ENCODE peak calls at places on chromosomes 12 and 14, in seven cellular contexts. X, Z, W, F, D, M and G are unnamed samples.

GRCh38 chr14:52825085-52825484 is 33.7 kb upstream of the GNPNAT1 start:
- DNase-seq in X (no peak), Z (no peak), W (no peak), F (no peak), D (no peak), M (no peak), G (no peak)

GRCh38 chr12:64860446-64860998 is 36.1 kb downstream of the TBC1D30 start:
- DNase-seq in X (no peak), Z (no peak), W (no peak), F (no peak), D (no peak), M (no peak), G (no peak)

GRCh38 chr12:81167694-81168093 is 89.8 kb downstream of the ACSS3 start:
- DNase-seq in X (no peak), Z (no peak), W (peak), F (no peak), D (peak), M (no peak), G (no peak)

GRCh38 chr12:83016226-83016835 is 329.6 kb downstream of the TMTC2 start:
- DNase-seq in X (peak), Z (peak), W (no peak), F (peak), D (peak), M (no peak), G (peak)

GRCh38 chr14:64422006-64422405 is 33.9 kb downstream of the MTHFD1 start:
- DNase-seq in X (no peak), Z (no peak), W (no peak), F (no peak), D (no peak), M (no peak), G (no peak)

GRCh38 chr12:70795608-70796007 is 124.9 kb downstream of the PTPRR start:
- DNase-seq in X (no peak), Z (no peak), W (no peak), F (no peak), D (no peak), M (no peak), G (no peak)

GRCh38 chr12:93895096-93895460 is 217.9 kb downstream of the CRADD start:
- DNase-seq in X (no peak), Z (no peak), W (no peak), F (no peak), D (no peak), M (no peak), G (peak)

GRCh38 chr14:51963164-51963733 is 26.1 kb upstream of the RTRAF start:
- DNase-seq in X (no peak), Z (no peak), W (no peak), F (no peak), D (peak), M (no peak), G (peak)

GRCh38 chr12:87982208-87982607 is 47.0 kb downstream of the C12orf50 start:
- DNase-seq in X (no peak), Z (peak), W (no peak), F (no peak), D (peak), M (no peak), G (no peak)

GRCh38 chr14:73623504-73623903 is 11.2 kb downstream of the ACOT6 start:
- DNase-seq in X (no peak), Z (no peak), W (peak), F (no peak), D (no peak), M (no peak), G (no peak)

GRCh38 chr14:24392327-24393098 is 6.3 kb upstream of the NYNRIN start:
- DNase-seq in X (no peak), Z (no peak), W (no peak), F (peak), D (peak), M (no peak), G (no peak)

GRCh38 chr12:124248862-124249825 is 45.7 kb upstream of the RFLNA start:
- DNase-seq in X (no peak), Z (no peak), W (no peak), F (no peak), D (no peak), M (no peak), G (no peak)

GRCh38 chr12:79115743-79116142 is 251.2 kb downstream of the SYT1 start:
- DNase-seq in X (no peak), Z (no peak), W (no peak), F (no peak), D (no peak), M (no peak), G (no peak)

GRCh38 chr12:129200576-129200975 is 347.3 kb downstream of the GLT1D1 start:
- DNase-seq in X (no peak), Z (no peak), W (peak), F (no peak), D (no peak), M (no peak), G (no peak)

GRCh38 chr12:42556917-42557316 is 32.6 kb downstream of the PRICKLE1 start:
- DNase-seq in X (no peak), Z (no peak), W (no peak), F (no peak), D (no peak), M (no peak), G (no peak)

GRCh38 chr14:70018713-70019201 is 139.5 kb downstream of the SMOC1 start:
- DNase-seq in X (no peak), Z (no peak), W (no peak), F (no peak), D (peak), M (no peak), G (peak)

GRCh38 chr14:95359974-95360826 is 40.5 kb upstream of the CLMN start:
- DNase-seq in X (no peak), Z (no peak), W (peak), F (peak), D (peak), M (no peak), G (peak)

GRCh38 chr14:95037273-95037672 is 120.1 kb downstream of the DICER1 start:
- DNase-seq in X (no peak), Z (no peak), W (no peak), F (no peak), D (no peak), M (no peak), G (no peak)

GRCh38 chr12:77377116-77377515 is 311.7 kb upstream of the E2F7 start:
- DNase-seq in X (no peak), Z (no peak), W (no peak), F (no peak), D (peak), M (no peak), G (no peak)

GRCh38 chr12:114918535-114919233 is 234.7 kb upstream of the TBX3 start:
- DNase-seq in X (no peak), Z (no peak), W (no peak), F (peak), D (peak), M (no peak), G (peak)

GRCh38 chr14:100669468-100669867 is 57.2 kb upstream of the DLK1 start:
- DNase-seq in X (no peak), Z (no peak), W (no peak), F (peak), D (no peak), M (no peak), G (peak)

GRCh38 chr12:132558861-132559623 is 51.3 kb downstream of the LRCOL1 start:
- DNase-seq in X (no peak), Z (no peak), W (no peak), F (no peak), D (no peak), M (no peak), G (no peak)

GRCh38 chr12:23204933-23205778 is 580.2 kb downstream of the ETNK1 start:
- DNase-seq in X (peak), Z (peak), W (no peak), F (peak), D (peak), M (no peak), G (peak)

GRCh38 chr12:22415342-22416309 is 81.1 kb upstream of the ST8SIA1 start:
- DNase-seq in X (peak), Z (no peak), W (no peak), F (no peak), D (peak), M (no peak), G (no peak)

GRCh38 chr12:90013409-90013808 is 304.8 kb upstream of the ATP2B1 start:
- DNase-seq in X (no peak), Z (no peak), W (no peak), F (peak), D (no peak), M (no peak), G (peak)

GRCh38 chr12:27592548-27592947 is 68.5 kb downstream of the PPFIBP1 start:
- DNase-seq in X (peak), Z (no peak), W (no peak), F (peak), D (peak), M (no peak), G (no peak)

GRCh38 chr12:46933947-46934346 is 108.2 kb upstream of the SLC38A4 start:
- DNase-seq in X (no peak), Z (no peak), W (no peak), F (peak), D (peak), M (no peak), G (peak)

GRCh38 chr14:72472845-72473244 is 421.1 kb downstream of the DPF3 start:
- DNase-seq in X (no peak), Z (no peak), W (no peak), F (no peak), D (no peak), M (no peak), G (no peak)

GRCh38 chr12:46459111-46459510 is 86.5 kb upstream of the SLC38A2 start:
- DNase-seq in X (no peak), Z (peak), W (no peak), F (no peak), D (peak), M (no peak), G (peak)

GRCh38 chr14:24060443-24060842 is 8.6 kb downstream of the CARMIL3 start:
- DNase-seq in X (no peak), Z (no peak), W (no peak), F (no peak), D (no peak), M (no peak), G (no peak)

GRCh38 chr12:88432536-88433462 is 147.5 kb downstream of the KITLG start:
- DNase-seq in X (peak), Z (no peak), W (no peak), F (no peak), D (peak), M (no peak), G (no peak)

GRCh38 chr14:69132513-69133181 is 20.3 kb downstream of the DCAF5 start:
- DNase-seq in X (no peak), Z (no peak), W (no peak), F (no peak), D (peak), M (no peak), G (no peak)

GRCh38 chr12:7197846-7198245 is 8.4 kb downstream of the PEX5 start:
- DNase-seq in X (no peak), Z (no peak), W (no peak), F (peak), D (no peak), M (no peak), G (no peak)

GRCh38 chr12:754871-755562 is 2.6 kb downstream of the WNK1 start:
- DNase-seq in X (no peak), Z (peak), W (no peak), F (peak), D (peak), M (no peak), G (peak)

GRCh38 chr12:109870648-109871047 is 9.7 kb downstream of the GLTP start:
- DNase-seq in X (no peak), Z (no peak), W (no peak), F (no peak), D (peak), M (no peak), G (no peak)

GRCh38 chr14:41642402-41643195 is 35.9 kb downstream of the LRFN5 start:
- DNase-seq in X (no peak), Z (no peak), W (no peak), F (no peak), D (peak), M (no peak), G (peak)

GRCh38 chr14:60965402-60965801 is 15.5 kb downstream of the TRMT5 start:
- DNase-seq in X (no peak), Z (peak), W (no peak), F (peak), D (peak), M (no peak), G (peak)

GRCh38 chr12:130179621-130180020 is 17.4 kb downstream of the FZD10 start:
- DNase-seq in X (no peak), Z (no peak), W (no peak), F (no peak), D (no peak), M (no peak), G (no peak)

GRCh38 chr14:63717704-63718103 is 10.2 kb downstream of the SGPP1 start:
- DNase-seq in X (no peak), Z (no peak), W (no peak), F (no peak), D (peak), M (no peak), G (peak)

GRCh38 chr14:105702275-105702817 is 176.0 kb downstream of the TMEM121 start:
- DNase-seq in X (no peak), Z (no peak), W (peak), F (no peak), D (no peak), M (peak), G (no peak)

GRCh38 chr14:105700622-105701288 is 174.4 kb downstream of the TMEM121 start:
- DNase-seq in X (no peak), Z (no peak), W (no peak), F (no peak), D (no peak), M (peak), G (no peak)

DNA sequence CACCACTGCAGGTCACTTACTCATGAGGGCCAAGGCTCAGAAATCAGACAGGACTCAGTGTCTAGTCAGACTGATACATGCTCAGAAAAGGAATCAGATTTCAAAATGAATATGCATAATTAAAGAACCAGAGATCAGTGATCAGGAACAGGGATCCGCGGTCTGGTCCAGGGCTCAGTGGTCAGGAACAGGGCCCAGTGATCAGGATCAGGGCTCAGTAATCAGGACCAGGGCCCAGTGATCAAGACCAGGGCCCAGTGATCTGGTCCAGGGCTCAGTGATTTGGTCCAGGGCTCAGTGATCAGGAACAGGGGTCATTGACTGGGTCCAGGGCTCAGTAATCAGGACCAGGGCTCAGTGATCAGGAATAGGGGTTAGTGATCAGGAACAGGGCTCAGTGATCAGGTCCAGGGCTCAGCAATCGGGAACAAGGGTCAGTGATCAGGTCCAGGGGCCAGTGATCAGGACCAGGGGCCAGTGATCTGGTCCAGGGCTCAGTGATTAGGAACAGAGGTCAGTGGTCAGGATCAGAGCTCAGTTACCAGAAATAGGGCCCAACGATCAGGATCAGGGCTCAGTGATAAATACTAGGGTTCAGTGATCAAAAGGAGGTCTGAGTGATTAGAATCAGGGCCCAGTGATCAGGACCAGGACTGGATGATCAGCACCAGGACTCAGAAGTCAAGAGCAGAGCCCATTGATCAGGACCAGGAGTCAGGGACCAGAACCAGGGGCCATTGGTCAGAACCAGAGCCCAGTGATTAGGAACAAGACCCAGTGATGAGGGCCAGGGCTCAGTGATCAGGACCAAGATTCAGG is 175.3 kb downstream of the TMEM121 start:
- DNase-seq in X (no peak), Z (no peak), W (peak), F (no peak), D (no peak), M (peak), G (no peak)
- H3K27ac ChIP-seq in X (no peak), Z (no peak), W (no peak), F (no peak), D (no peak), M (no peak), G (no peak)

GRCh38 chr12:56297400-56297799 is 2.7 kb downstream of the CS start:
- DNase-seq in X (no peak), Z (no peak), W (no peak), F (no peak), D (no peak), M (no peak), G (no peak)

GRCh38 chr12:56299308-56299852 is 750 bp downstream of the CS start:
- DNase-seq in X (no peak), Z (no peak), W (no peak), F (peak), D (peak), M (no peak), G (no peak)

GRCh38 chr12:56299853-56300643 is at the start of gene CS:
- DNase-seq in X (peak), Z (peak), W (peak), F (peak), D (peak), M (peak), G (peak)

GRCh38 chr12:56300644-56301464 is 724 bp upstream of the CS start:
- DNase-seq in X (no peak), Z (no peak), W (no peak), F (no peak), D (no peak), M (no peak), G (no peak)

GRCh38 chr12:56298828-56299227 is 1.3 kb downstream of the CS start:
- DNase-seq in X (no peak), Z (no peak), W (no peak), F (no peak), D (no peak), M (no peak), G (no peak)
- H3K4me3 ChIP-seq in X (peak), Z (peak), W (peak), F (peak), D (peak), M (peak), G (peak)

DNA sequence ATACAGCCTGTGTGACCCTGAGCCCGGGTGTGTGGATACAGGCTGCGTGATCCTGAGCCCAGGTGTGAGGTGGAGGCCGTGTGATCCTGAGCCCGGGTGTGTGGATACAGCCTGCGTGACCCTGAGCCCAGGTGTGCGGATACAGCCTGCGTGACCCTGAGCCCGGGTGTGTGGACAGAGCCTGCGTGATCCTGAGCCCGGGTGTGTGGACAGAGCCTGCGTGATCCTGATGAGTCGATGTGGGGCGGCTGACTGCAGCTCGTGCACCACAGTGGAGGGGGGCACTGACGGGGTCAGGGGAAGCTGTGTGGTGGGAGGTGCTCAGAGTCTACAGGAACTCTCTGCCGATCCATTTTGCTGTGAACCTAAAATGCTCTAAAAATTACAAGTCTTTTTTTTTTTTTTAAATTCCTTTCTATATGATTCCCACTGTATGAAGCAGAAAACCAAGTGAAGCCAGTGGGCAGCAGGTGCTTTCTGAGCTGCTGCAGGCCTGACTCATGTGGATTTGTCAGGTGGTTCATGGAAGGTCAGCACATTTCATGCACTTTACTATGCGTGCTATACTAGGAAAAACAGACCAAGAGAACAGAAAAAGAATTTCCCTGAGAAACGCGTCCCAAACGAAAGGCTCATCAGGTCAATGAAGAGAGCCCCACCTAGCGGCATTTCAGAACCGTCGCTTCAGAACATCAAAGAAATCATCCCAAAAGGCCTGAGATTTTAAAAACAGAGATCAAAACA is 19.3 kb downstream of the BRF1 start:
- DNase-seq in X (no peak), Z (peak), W (peak), F (peak), D (peak), M (no peak), G (peak)
- TF ChIP-seq CTCF in X (peak), Z (peak), W (peak), F (peak), D (peak), M (peak), G (peak)

GRCh38 chr14:103315941-103316340 is 18.1 kb upstream of the EIF5 start:
- DNase-seq in X (no peak), Z (no peak), W (no peak), F (no peak), D (no peak), M (no peak), G (no peak)

GRCh38 chr14:103315368-103315911 is 18.6 kb upstream of the EIF5 start:
- DNase-seq in X (peak), Z (peak), W (no peak), F (peak), D (peak), M (no peak), G (peak)

GRCh38 chr14:103313704-103314103 is 20.3 kb upstream of the EIF5 start:
- DNase-seq in X (no peak), Z (no peak), W (no peak), F (no peak), D (no peak), M (no peak), G (no peak)

GRCh38 chr14:103316723-103317122 is 17.3 kb upstream of the EIF5 start:
- DNase-seq in X (no peak), Z (no peak), W (peak), F (no peak), D (no peak), M (no peak), G (no peak)

GRCh38 chr14:103314496-103315277 is 19.4 kb upstream of the EIF5 start:
- DNase-seq in X (no peak), Z (no peak), W (no peak), F (no peak), D (no peak), M (no peak), G (no peak)
- H3K27ac ChIP-seq in X (no peak), Z (no peak), W (no peak), F (no peak), D (no peak), M (no peak), G (no peak)